ENCODE peak calls at places on chromosomes 11 and 22, in nine cellular contexts. One of them, this sample, is unnamed.

GRCh38 chr11:106999203-106999602 is 19.1 kb downstream of the GUCY1A2 start:
- DNase-seq in mammary epithelial cell: no peak
- DNase-seq in AG09309: no peak
- DNase-seq in kidney: no peak
- DNase-seq in CD8-positive, alpha-beta memory T cell: no peak
- DNase-seq in choroid plexus epithelial cell: no peak
- DNase-seq in fibroblast of lung: no peak
- DNase-seq in astrocyte of the spinal cord: no peak
- DNase-seq in GM12865: no peak
- DNase-seq in this sample: no peak

GRCh38 chr22:38859581-38860290 is 12.3 kb downstream of the CBX6 start:
- DNase-seq in mammary epithelial cell: no peak
- DNase-seq in AG09309: no peak
- DNase-seq in kidney: no peak
- DNase-seq in CD8-positive, alpha-beta memory T cell: no peak
- DNase-seq in choroid plexus epithelial cell: no peak
- DNase-seq in fibroblast of lung: no peak
- DNase-seq in astrocyte of the spinal cord: no peak
- DNase-seq in GM12865: no peak
- DNase-seq in this sample: no peak

GRCh38 chr22:39685336-39686177 is 115.0 kb downstream of the CACNA1I start:
- DNase-seq in mammary epithelial cell: no peak
- DNase-seq in AG09309: no peak
- DNase-seq in kidney: no peak
- DNase-seq in CD8-positive, alpha-beta memory T cell: no peak
- DNase-seq in choroid plexus epithelial cell: no peak
- DNase-seq in fibroblast of lung: no peak
- DNase-seq in astrocyte of the spinal cord: no peak
- DNase-seq in GM12865: no peak
- DNase-seq in this sample: no peak

GRCh38 chr11:45400594-45400993 is 114.5 kb upstream of the SYT13 start:
- DNase-seq in mammary epithelial cell: no peak
- DNase-seq in AG09309: peak; percentile 61
- DNase-seq in kidney: no peak
- DNase-seq in CD8-positive, alpha-beta memory T cell: no peak
- DNase-seq in choroid plexus epithelial cell: peak; percentile 58
- DNase-seq in fibroblast of lung: peak; percentile 52
- DNase-seq in astrocyte of the spinal cord: peak; percentile 86
- DNase-seq in GM12865: no peak
- DNase-seq in this sample: no peak

GRCh38 chr11:26741036-26741435 is 19.2 kb upstream of the SLC5A12 start:
- DNase-seq in mammary epithelial cell: no peak
- DNase-seq in AG09309: peak; percentile 39
- DNase-seq in kidney: no peak
- DNase-seq in CD8-positive, alpha-beta memory T cell: no peak
- DNase-seq in choroid plexus epithelial cell: peak; percentile 75
- DNase-seq in fibroblast of lung: peak; percentile 55
- DNase-seq in astrocyte of the spinal cord: peak; percentile 57
- DNase-seq in GM12865: no peak
- DNase-seq in this sample: no peak

GRCh38 chr11:109864161-109864661 is 229.0 kb upstream of the ZC3H12C start:
- DNase-seq in mammary epithelial cell: no peak
- DNase-seq in AG09309: no peak
- DNase-seq in kidney: no peak
- DNase-seq in CD8-positive, alpha-beta memory T cell: no peak
- DNase-seq in choroid plexus epithelial cell: peak; percentile 4
- DNase-seq in fibroblast of lung: no peak
- DNase-seq in astrocyte of the spinal cord: no peak
- DNase-seq in GM12865: peak; percentile 82
- DNase-seq in this sample: no peak

GRCh38 chr11:65013692-65014145 is 241 bp upstream of the ARL2 start:
- DNase-seq in mammary epithelial cell: peak; percentile 74
- DNase-seq in AG09309: peak; percentile 45
- DNase-seq in kidney: peak; percentile 97
- DNase-seq in CD8-positive, alpha-beta memory T cell: peak; percentile 88
- DNase-seq in choroid plexus epithelial cell: peak; percentile 90
- DNase-seq in fibroblast of lung: peak; percentile 90
- DNase-seq in astrocyte of the spinal cord: peak; percentile 90
- DNase-seq in GM12865: peak; percentile 96
- DNase-seq in this sample: peak; percentile 96

GRCh38 chr11:91295591-91295990 is 929.0 kb upstream of the FAT3 start:
- DNase-seq in mammary epithelial cell: no peak
- DNase-seq in AG09309: no peak
- DNase-seq in kidney: no peak
- DNase-seq in CD8-positive, alpha-beta memory T cell: no peak
- DNase-seq in choroid plexus epithelial cell: peak; percentile 8
- DNase-seq in fibroblast of lung: peak; percentile 33
- DNase-seq in astrocyte of the spinal cord: no peak
- DNase-seq in GM12865: peak; percentile 15
- DNase-seq in this sample: no peak

GRCh38 chr11:117931971-117932370 is 2.8 kb upstream of the TMPRSS13 start:
- DNase-seq in mammary epithelial cell: no peak
- DNase-seq in AG09309: no peak
- DNase-seq in kidney: peak; percentile 61
- DNase-seq in CD8-positive, alpha-beta memory T cell: peak; percentile 26
- DNase-seq in choroid plexus epithelial cell: peak; percentile 18
- DNase-seq in fibroblast of lung: no peak
- DNase-seq in astrocyte of the spinal cord: no peak
- DNase-seq in GM12865: peak; percentile 90
- DNase-seq in this sample: no peak

GRCh38 chr11:65551572-65552398 is 6.4 kb downstream of the LTBP3 start:
- DNase-seq in mammary epithelial cell: peak; percentile 35
- DNase-seq in AG09309: no peak
- DNase-seq in kidney: peak; percentile 83
- DNase-seq in CD8-positive, alpha-beta memory T cell: peak; percentile 54
- DNase-seq in choroid plexus epithelial cell: no peak
- DNase-seq in fibroblast of lung: peak; percentile 23
- DNase-seq in astrocyte of the spinal cord: no peak
- DNase-seq in GM12865: peak; percentile 84
- DNase-seq in this sample: peak; percentile 83

GRCh38 chr11:45879803-45880685 is 5.4 kb upstream of the MAPK8IP1 start:
- DNase-seq in mammary epithelial cell: peak; percentile 63
- DNase-seq in AG09309: no peak
- DNase-seq in kidney: no peak
- DNase-seq in CD8-positive, alpha-beta memory T cell: no peak
- DNase-seq in choroid plexus epithelial cell: no peak
- DNase-seq in fibroblast of lung: no peak
- DNase-seq in astrocyte of the spinal cord: no peak
- DNase-seq in GM12865: no peak
- DNase-seq in this sample: no peak

GRCh38 chr11:114088216-114088615 is 28.7 kb downstream of the ZBTB16 start:
- DNase-seq in mammary epithelial cell: no peak
- DNase-seq in AG09309: no peak
- DNase-seq in kidney: no peak
- DNase-seq in CD8-positive, alpha-beta memory T cell: no peak
- DNase-seq in choroid plexus epithelial cell: no peak
- DNase-seq in fibroblast of lung: no peak
- DNase-seq in astrocyte of the spinal cord: peak; percentile 35
- DNase-seq in GM12865: no peak
- DNase-seq in this sample: no peak

DNA sequence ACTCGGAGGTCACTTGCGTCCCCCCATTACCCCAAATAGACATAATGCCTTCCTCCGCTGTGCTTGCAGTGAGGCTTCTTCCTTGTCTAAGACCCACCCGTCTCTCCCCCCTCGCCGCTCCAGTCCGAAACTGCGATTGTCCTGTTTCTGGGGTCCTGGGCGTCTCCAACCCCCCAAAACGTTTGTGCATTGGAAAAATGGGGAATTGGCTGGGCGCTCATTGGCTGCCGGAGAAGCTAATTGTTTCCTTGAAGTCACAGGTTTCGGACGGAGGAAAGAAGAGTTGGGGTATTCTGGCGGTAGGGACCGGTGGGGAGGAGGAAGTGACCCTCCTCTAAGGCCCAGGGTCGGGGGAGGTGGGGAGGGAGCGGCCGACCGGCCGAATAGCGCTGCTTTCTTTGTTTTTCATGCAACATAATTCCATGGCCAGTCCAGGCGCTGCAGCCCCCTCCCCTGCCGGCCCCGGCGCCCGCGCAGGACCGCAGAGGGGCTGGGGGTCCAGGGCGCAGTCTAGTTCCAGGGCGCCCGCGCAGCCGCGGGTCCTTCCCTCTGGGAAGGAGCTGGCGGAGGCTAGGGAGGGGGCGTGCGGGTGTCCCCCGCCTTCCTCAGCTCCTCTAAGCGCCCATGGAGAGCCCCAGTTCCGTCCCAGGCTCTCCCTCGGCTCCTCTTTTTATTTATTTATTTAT is 12.7 kb upstream of the CPT1A start:
- DNase-seq in mammary epithelial cell: no peak
- DNase-seq in AG09309: no peak
- DNase-seq in kidney: peak; percentile 60
- DNase-seq in CD8-positive, alpha-beta memory T cell: no peak
- DNase-seq in choroid plexus epithelial cell: no peak
- DNase-seq in fibroblast of lung: no peak
- DNase-seq in astrocyte of the spinal cord: no peak
- DNase-seq in GM12865: no peak
- DNase-seq in this sample: no peak
- H3K4me3 ChIP-seq in mammary epithelial cell: no peak overlapping the region
- H3K4me3 ChIP-seq in AG09309: no peak overlapping the region
- H3K4me3 ChIP-seq in kidney: no peak overlapping the region
- H3K4me3 ChIP-seq in CD8-positive, alpha-beta memory T cell: no peak overlapping the region
- H3K4me3 ChIP-seq in choroid plexus epithelial cell: no peak overlapping the region
- H3K4me3 ChIP-seq in fibroblast of lung: peak overlapping the region; percentile 60
- H3K4me3 ChIP-seq in astrocyte of the spinal cord: no peak overlapping the region
- H3K4me3 ChIP-seq in GM12865: no peak overlapping the region
- H3K4me3 ChIP-seq in this sample: no peak overlapping the region

DNA sequence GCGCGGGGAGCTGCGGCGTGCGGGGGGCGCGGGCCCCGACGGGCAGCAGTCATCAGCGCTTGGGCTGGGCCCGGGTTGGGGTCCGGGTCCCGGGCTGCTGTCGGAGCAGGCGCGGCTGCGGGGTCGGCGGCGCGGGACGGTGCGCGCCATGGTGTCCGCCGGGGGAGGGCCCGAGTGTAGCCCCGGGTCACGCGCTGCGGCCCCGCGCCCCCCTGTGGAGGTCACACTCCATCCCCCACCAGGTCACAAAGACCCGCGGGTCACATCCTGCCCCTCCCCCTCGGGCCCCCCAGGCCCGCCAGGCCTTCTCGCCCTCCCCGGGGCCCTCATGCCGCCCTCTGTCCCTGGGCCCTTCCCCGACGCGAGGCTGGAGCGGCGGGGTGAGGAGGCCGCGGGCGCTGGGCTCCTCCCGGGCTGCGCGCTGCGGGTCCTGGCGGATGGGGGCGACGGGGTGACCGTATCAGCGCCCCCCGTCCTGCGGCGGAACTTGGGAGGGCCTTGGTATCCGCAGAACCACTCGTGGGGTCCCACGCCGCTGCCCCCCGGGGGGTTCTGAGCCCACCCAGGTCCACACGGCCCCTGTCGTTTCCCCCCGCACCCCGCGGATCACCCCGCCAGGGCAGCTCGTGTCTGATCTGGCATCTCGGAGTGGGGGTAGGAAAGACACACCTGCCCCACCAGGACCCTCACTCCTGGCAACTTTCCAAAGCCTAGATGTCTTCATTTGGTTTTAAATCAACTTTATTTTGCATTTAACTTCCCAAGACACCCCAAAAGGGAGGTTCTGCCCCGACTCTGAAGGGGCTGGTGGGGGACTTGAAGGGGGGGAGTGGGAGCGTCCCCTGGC is 463 bp upstream of the TTLL8 start:
- DNase-seq in mammary epithelial cell: no peak
- DNase-seq in AG09309: no peak
- DNase-seq in kidney: peak; percentile 74
- DNase-seq in CD8-positive, alpha-beta memory T cell: no peak
- DNase-seq in choroid plexus epithelial cell: no peak
- DNase-seq in fibroblast of lung: no peak
- DNase-seq in astrocyte of the spinal cord: no peak
- DNase-seq in GM12865: no peak
- DNase-seq in this sample: no peak
- H3K4me3 ChIP-seq in mammary epithelial cell: no peak overlapping the region
- H3K4me3 ChIP-seq in AG09309: no peak overlapping the region
- H3K4me3 ChIP-seq in kidney: no peak overlapping the region
- H3K4me3 ChIP-seq in CD8-positive, alpha-beta memory T cell: no peak overlapping the region
- H3K4me3 ChIP-seq in choroid plexus epithelial cell: no peak overlapping the region
- H3K4me3 ChIP-seq in fibroblast of lung: no peak overlapping the region
- H3K4me3 ChIP-seq in astrocyte of the spinal cord: no peak overlapping the region
- H3K4me3 ChIP-seq in GM12865: no peak overlapping the region
- H3K4me3 ChIP-seq in this sample: no peak overlapping the region

GRCh38 chr22:50704510-50705218 is 32.0 kb downstream of the SHANK3 start:
- DNase-seq in mammary epithelial cell: no peak
- DNase-seq in AG09309: no peak
- DNase-seq in kidney: peak; percentile 76
- DNase-seq in CD8-positive, alpha-beta memory T cell: no peak
- DNase-seq in choroid plexus epithelial cell: no peak
- DNase-seq in fibroblast of lung: no peak
- DNase-seq in astrocyte of the spinal cord: no peak
- DNase-seq in GM12865: no peak
- DNase-seq in this sample: no peak
- H3K4me3 ChIP-seq in mammary epithelial cell: no peak overlapping the region
- H3K4me3 ChIP-seq in AG09309: no peak overlapping the region
- H3K4me3 ChIP-seq in kidney: no peak overlapping the region
- H3K4me3 ChIP-seq in CD8-positive, alpha-beta memory T cell: no peak overlapping the region
- H3K4me3 ChIP-seq in choroid plexus epithelial cell: peak overlapping the region; percentile 49
- H3K4me3 ChIP-seq in fibroblast of lung: no peak overlapping the region
- H3K4me3 ChIP-seq in astrocyte of the spinal cord: peak overlapping the region; percentile 27
- H3K4me3 ChIP-seq in GM12865: no peak overlapping the region
- H3K4me3 ChIP-seq in this sample: no peak overlapping the region

DNA sequence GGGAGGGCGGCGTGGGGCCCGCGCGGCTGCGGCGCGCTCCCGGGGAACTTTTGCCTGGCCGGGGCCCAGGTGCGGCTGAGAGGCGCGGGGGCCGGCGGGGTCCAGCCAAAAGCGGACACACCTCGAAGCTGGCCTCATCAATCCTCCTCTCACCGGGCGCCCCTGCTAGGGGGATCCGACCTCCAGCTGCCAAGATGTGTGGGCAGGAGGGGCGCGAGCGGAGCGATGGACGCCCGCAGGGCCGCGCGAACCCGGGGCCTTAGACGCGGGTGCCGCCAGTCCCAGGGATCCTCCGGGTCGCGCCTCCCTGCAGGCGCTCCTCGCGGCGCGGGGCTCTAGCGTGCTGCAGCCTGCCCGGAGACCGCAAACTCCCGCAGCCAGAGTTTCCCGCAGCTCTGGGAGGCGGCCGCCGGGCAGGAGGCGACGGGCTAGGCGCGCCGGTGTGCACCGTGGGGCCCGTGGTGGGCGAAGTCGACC is 785 bp downstream of the IGSF9B start:
- DNase-seq in mammary epithelial cell: no peak
- DNase-seq in AG09309: no peak
- DNase-seq in kidney: no peak
- DNase-seq in CD8-positive, alpha-beta memory T cell: no peak
- DNase-seq in choroid plexus epithelial cell: no peak
- DNase-seq in fibroblast of lung: no peak
- DNase-seq in astrocyte of the spinal cord: no peak
- DNase-seq in GM12865: no peak
- DNase-seq in this sample: no peak
- H3K4me3 ChIP-seq in mammary epithelial cell: peak overlapping the region; percentile 66
- H3K4me3 ChIP-seq in AG09309: no peak overlapping the region
- H3K4me3 ChIP-seq in kidney: no peak overlapping the region
- H3K4me3 ChIP-seq in CD8-positive, alpha-beta memory T cell: no peak overlapping the region
- H3K4me3 ChIP-seq in choroid plexus epithelial cell: no peak overlapping the region
- H3K4me3 ChIP-seq in fibroblast of lung: no peak overlapping the region
- H3K4me3 ChIP-seq in astrocyte of the spinal cord: no peak overlapping the region
- H3K4me3 ChIP-seq in GM12865: no peak overlapping the region
- H3K4me3 ChIP-seq in this sample: peak overlapping the region; percentile 55

DNA sequence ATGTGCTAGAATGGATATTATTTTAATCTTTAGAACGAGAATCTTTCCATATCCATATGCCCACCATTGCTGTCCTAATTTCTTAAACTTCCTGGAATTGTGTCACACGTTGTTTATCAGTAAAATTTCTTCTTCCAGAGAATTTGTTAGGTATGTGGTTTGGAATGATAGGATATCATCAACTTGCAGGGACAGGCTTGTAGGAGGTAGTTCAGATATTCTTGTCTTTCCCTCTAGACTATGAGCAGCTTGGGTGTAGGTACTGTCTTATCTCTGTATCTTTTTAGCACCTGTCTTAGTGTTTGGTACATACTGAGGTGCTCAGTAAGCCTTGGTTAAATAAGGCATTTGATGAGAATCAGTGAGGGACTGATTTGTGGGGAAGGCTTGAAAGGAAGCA is 3.4 kb downstream of the CTNND1 start:
- DNase-seq in mammary epithelial cell: no peak
- DNase-seq in AG09309: no peak
- DNase-seq in kidney: no peak
- DNase-seq in CD8-positive, alpha-beta memory T cell: no peak
- DNase-seq in choroid plexus epithelial cell: no peak
- DNase-seq in fibroblast of lung: no peak
- DNase-seq in astrocyte of the spinal cord: no peak
- DNase-seq in GM12865: no peak
- DNase-seq in this sample: no peak
- H3K4me3 ChIP-seq in mammary epithelial cell: peak overlapping the region; percentile 93
- H3K4me3 ChIP-seq in AG09309: peak overlapping the region; percentile 76
- H3K4me3 ChIP-seq in kidney: peak overlapping the region; percentile 99
- H3K4me3 ChIP-seq in CD8-positive, alpha-beta memory T cell: no peak overlapping the region
- H3K4me3 ChIP-seq in choroid plexus epithelial cell: peak overlapping the region; percentile 15
- H3K4me3 ChIP-seq in fibroblast of lung: peak overlapping the region; percentile 83
- H3K4me3 ChIP-seq in astrocyte of the spinal cord: peak overlapping the region; percentile 96
- H3K4me3 ChIP-seq in GM12865: peak overlapping the region; percentile 1
- H3K4me3 ChIP-seq in this sample: no peak overlapping the region